ENCODE peak calls at places on chromosomes 13 and 19, in five cellular contexts. One of them, this sample, is unnamed.

GRCh38 chr19:47109541-47110375 is 3.8 kb downstream of the ZC3H4 start:
- DNase-seq in body of pancreas: no peak
- DNase-seq in activated B cell treated with CpG ODN at 0.5 μM for 24 hours: no peak
- DNase-seq in adrenal gland: no peak
- DNase-seq in CD4-positive, alpha-beta T cell: no peak
- DNase-seq in this sample: no peak

GRCh38 chr19:47124937-47125668 is 5.5 kb upstream of the SAE1 start:
- DNase-seq in body of pancreas: peak
- DNase-seq in activated B cell treated with CpG ODN at 0.5 μM for 24 hours: no peak
- DNase-seq in adrenal gland: peak
- DNase-seq in CD4-positive, alpha-beta T cell: no peak
- DNase-seq in this sample: no peak

GRCh38 chr13:99293178-99293577 is 14.0 kb downstream of the GPR183 start:
- DNase-seq in body of pancreas: no peak
- DNase-seq in activated B cell treated with CpG ODN at 0.5 μM for 24 hours: no peak
- DNase-seq in adrenal gland: no peak
- DNase-seq in CD4-positive, alpha-beta T cell: no peak
- DNase-seq in this sample: no peak

GRCh38 chr13:85588359-85588758 is 210.9 kb downstream of the SLITRK6 start:
- DNase-seq in body of pancreas: no peak
- DNase-seq in activated B cell treated with CpG ODN at 0.5 μM for 24 hours: no peak
- DNase-seq in adrenal gland: no peak
- DNase-seq in CD4-positive, alpha-beta T cell: no peak
- DNase-seq in this sample: no peak

GRCh38 chr19:48858984-48859710 is 9.3 kb downstream of the PLEKHA4 start:
- DNase-seq in body of pancreas: peak
- DNase-seq in activated B cell treated with CpG ODN at 0.5 μM for 24 hours: peak
- DNase-seq in adrenal gland: no peak
- DNase-seq in CD4-positive, alpha-beta T cell: peak
- DNase-seq in this sample: no peak

GRCh38 chr19:34366670-34367423 is 1.9 kb downstream of the GPI start:
- DNase-seq in body of pancreas: no peak
- DNase-seq in activated B cell treated with CpG ODN at 0.5 μM for 24 hours: no peak
- DNase-seq in adrenal gland: peak
- DNase-seq in CD4-positive, alpha-beta T cell: no peak
- DNase-seq in this sample: no peak

GRCh38 chr19:6402834-6403608 is 10.1 kb upstream of the GTF2F1 start:
- DNase-seq in body of pancreas: no peak
- DNase-seq in activated B cell treated with CpG ODN at 0.5 μM for 24 hours: no peak
- DNase-seq in adrenal gland: no peak
- DNase-seq in CD4-positive, alpha-beta T cell: no peak
- DNase-seq in this sample: no peak

GRCh38 chr19:45470147-45471081 is 2.6 kb downstream of the FOSB start:
- DNase-seq in body of pancreas: no peak
- DNase-seq in activated B cell treated with CpG ODN at 0.5 μM for 24 hours: peak
- DNase-seq in adrenal gland: peak
- DNase-seq in CD4-positive, alpha-beta T cell: no peak
- DNase-seq in this sample: no peak

GRCh38 chr19:54465367-54466109 is 2.0 kb upstream of the LENG9 start:
- DNase-seq in body of pancreas: no peak
- DNase-seq in activated B cell treated with CpG ODN at 0.5 μM for 24 hours: no peak
- DNase-seq in adrenal gland: no peak
- DNase-seq in CD4-positive, alpha-beta T cell: no peak
- DNase-seq in this sample: no peak

GRCh38 chr13:95355491-95355890 is 54.2 kb upstream of the ABCC4 start:
- DNase-seq in body of pancreas: no peak
- DNase-seq in activated B cell treated with CpG ODN at 0.5 μM for 24 hours: no peak
- DNase-seq in adrenal gland: no peak
- DNase-seq in CD4-positive, alpha-beta T cell: no peak
- DNase-seq in this sample: no peak

GRCh38 chr19:53549354-53549753 is 11.4 kb downstream of the ZNF331 start:
- DNase-seq in body of pancreas: no peak
- DNase-seq in activated B cell treated with CpG ODN at 0.5 μM for 24 hours: no peak
- DNase-seq in adrenal gland: no peak
- DNase-seq in CD4-positive, alpha-beta T cell: no peak
- DNase-seq in this sample: no peak

DNA sequence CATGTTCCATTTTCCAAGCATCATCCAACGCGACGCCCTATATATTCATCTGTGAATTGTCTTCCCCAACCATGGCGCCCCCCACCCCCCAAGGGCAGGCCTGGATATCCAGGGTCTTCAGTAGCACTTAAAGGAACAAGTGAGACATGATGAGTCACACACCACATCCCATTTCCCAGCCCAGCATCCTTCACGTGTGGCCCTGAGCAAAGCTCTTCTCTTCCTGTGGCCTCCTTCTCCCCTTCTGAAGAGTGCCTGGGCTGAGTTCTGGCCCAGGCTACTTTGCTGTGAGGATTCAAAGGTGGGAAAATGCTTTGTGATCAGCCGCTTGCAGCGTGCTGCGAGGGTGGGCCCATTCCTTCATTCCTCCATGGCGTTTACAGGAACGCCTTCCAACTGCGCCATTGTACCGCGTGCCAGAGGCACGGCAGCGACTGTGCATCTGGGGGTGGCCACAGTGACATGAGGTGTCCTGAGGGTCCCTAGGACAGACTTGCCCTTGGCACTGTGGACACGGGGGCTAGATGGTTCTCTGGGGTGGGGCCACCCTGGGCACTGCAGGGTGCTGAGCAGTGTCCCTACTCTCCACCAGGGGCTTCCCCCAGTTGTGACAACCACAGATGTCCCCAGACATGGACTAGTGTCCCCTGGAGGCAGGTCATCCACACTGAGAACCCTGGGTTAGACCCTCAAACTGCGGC is 11.7 kb downstream of the PLIN4 start:
- DNase-seq in body of pancreas: no peak
- DNase-seq in activated B cell treated with CpG ODN at 0.5 μM for 24 hours: no peak
- DNase-seq in adrenal gland: no peak
- DNase-seq in CD4-positive, alpha-beta T cell: no peak
- DNase-seq in this sample: no peak
- TF ChIP-seq CTCF in body of pancreas: no peak
- TF ChIP-seq CTCF in activated B cell treated with CpG ODN at 0.5 μM for 24 hours: no peak
- TF ChIP-seq CTCF in adrenal gland: no peak
- TF ChIP-seq CTCF in CD4-positive, alpha-beta T cell: no peak
- TF ChIP-seq CTCF in this sample: no peak

GRCh38 chr13:40152145-40152544 is 496.7 kb downstream of the COG6 start:
- DNase-seq in body of pancreas: peak
- DNase-seq in activated B cell treated with CpG ODN at 0.5 μM for 24 hours: no peak
- DNase-seq in adrenal gland: peak
- DNase-seq in CD4-positive, alpha-beta T cell: no peak
- DNase-seq in this sample: no peak
- TF ChIP-seq CTCF in body of pancreas: peak
- TF ChIP-seq CTCF in activated B cell treated with CpG ODN at 0.5 μM for 24 hours: no peak
- TF ChIP-seq CTCF in adrenal gland: no peak
- TF ChIP-seq CTCF in CD4-positive, alpha-beta T cell: no peak
- TF ChIP-seq CTCF in this sample: no peak

DNA sequence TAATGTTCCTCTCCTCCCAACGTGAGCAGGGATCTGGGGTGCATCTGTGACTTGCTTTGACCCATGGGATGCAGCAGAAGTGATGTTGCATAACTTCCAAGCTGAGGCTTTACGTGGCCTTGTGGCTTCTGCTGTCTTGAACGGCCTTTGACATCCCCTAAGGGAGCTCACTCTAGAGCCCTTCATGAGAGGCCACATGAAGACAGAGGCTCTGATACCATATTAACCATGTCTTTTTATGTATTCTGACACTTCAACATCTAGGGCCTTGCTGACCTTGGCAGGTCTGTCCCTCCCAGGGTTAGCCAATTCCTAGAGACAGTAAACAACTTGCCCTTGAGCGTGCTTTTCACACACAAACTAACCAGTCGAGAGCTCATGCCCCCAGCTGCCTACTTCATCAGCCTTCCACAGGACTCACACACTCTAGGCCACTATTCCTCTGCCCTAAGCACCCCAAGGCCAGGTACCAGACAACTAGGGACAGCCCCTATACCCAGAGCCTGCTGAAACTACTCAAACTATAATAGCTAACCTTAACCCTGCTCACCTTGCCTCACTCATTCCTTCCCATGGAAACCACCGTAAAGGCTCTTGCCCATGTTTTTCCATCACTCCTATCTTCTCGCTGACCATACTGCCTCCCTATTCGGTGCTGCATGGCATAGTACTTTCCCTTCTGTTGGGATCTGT is 45.4 kb downstream of the CCDC70 start:
- DNase-seq in body of pancreas: no peak
- DNase-seq in activated B cell treated with CpG ODN at 0.5 μM for 24 hours: no peak
- DNase-seq in adrenal gland: peak
- DNase-seq in CD4-positive, alpha-beta T cell: no peak
- DNase-seq in this sample: no peak
- TF ChIP-seq CTCF in body of pancreas: no peak
- TF ChIP-seq CTCF in activated B cell treated with CpG ODN at 0.5 μM for 24 hours: no peak
- TF ChIP-seq CTCF in adrenal gland: no peak
- TF ChIP-seq CTCF in CD4-positive, alpha-beta T cell: no peak
- TF ChIP-seq CTCF in this sample: no peak

GRCh38 chr13:27665761-27666160 is 44.1 kb downstream of the POLR1D start:
- DNase-seq in body of pancreas: no peak
- DNase-seq in activated B cell treated with CpG ODN at 0.5 μM for 24 hours: no peak
- DNase-seq in adrenal gland: no peak
- DNase-seq in CD4-positive, alpha-beta T cell: no peak
- DNase-seq in this sample: no peak

GRCh38 chr13:27663947-27664346 is 42.3 kb downstream of the POLR1D start:
- DNase-seq in body of pancreas: no peak
- DNase-seq in activated B cell treated with CpG ODN at 0.5 μM for 24 hours: no peak
- DNase-seq in adrenal gland: no peak
- DNase-seq in CD4-positive, alpha-beta T cell: no peak
- DNase-seq in this sample: no peak

GRCh38 chr13:27662738-27663470 is 41.2 kb downstream of the POLR1D start:
- DNase-seq in body of pancreas: no peak
- DNase-seq in activated B cell treated with CpG ODN at 0.5 μM for 24 hours: no peak
- DNase-seq in adrenal gland: no peak
- DNase-seq in CD4-positive, alpha-beta T cell: no peak
- DNase-seq in this sample: no peak

GRCh38 chr13:27666951-27667350 is 45.3 kb downstream of the POLR1D start:
- DNase-seq in body of pancreas: no peak
- DNase-seq in activated B cell treated with CpG ODN at 0.5 μM for 24 hours: no peak
- DNase-seq in adrenal gland: no peak
- DNase-seq in CD4-positive, alpha-beta T cell: no peak
- DNase-seq in this sample: no peak

GRCh38 chr13:27665333-27665732 is 43.6 kb downstream of the POLR1D start:
- DNase-seq in body of pancreas: no peak
- DNase-seq in activated B cell treated with CpG ODN at 0.5 μM for 24 hours: no peak
- DNase-seq in adrenal gland: no peak
- DNase-seq in CD4-positive, alpha-beta T cell: no peak
- DNase-seq in this sample: no peak
- TF ChIP-seq CTCF in body of pancreas: no peak
- TF ChIP-seq CTCF in activated B cell treated with CpG ODN at 0.5 μM for 24 hours: no peak
- TF ChIP-seq CTCF in adrenal gland: no peak
- TF ChIP-seq CTCF in CD4-positive, alpha-beta T cell: no peak
- TF ChIP-seq CTCF in this sample: no peak

GRCh38 chr13:51590966-51591627 is 6.8 kb downstream of the WDFY2 start:
- DNase-seq in body of pancreas: peak
- DNase-seq in activated B cell treated with CpG ODN at 0.5 μM for 24 hours: no peak
- DNase-seq in adrenal gland: peak
- DNase-seq in CD4-positive, alpha-beta T cell: no peak
- DNase-seq in this sample: no peak
- TF ChIP-seq CTCF in body of pancreas: no peak
- TF ChIP-seq CTCF in activated B cell treated with CpG ODN at 0.5 μM for 24 hours: no peak
- TF ChIP-seq CTCF in adrenal gland: no peak
- TF ChIP-seq CTCF in CD4-positive, alpha-beta T cell: no peak
- TF ChIP-seq CTCF in this sample: no peak

GRCh38 chr19:40221858-40222619 is 3.9 kb upstream of the TTC9B start:
- DNase-seq in body of pancreas: peak
- DNase-seq in activated B cell treated with CpG ODN at 0.5 μM for 24 hours: peak
- DNase-seq in adrenal gland: peak
- DNase-seq in CD4-positive, alpha-beta T cell: peak
- DNase-seq in this sample: no peak
- TF ChIP-seq CTCF in body of pancreas: peak
- TF ChIP-seq CTCF in activated B cell treated with CpG ODN at 0.5 μM for 24 hours: no peak
- TF ChIP-seq CTCF in adrenal gland: peak
- TF ChIP-seq CTCF in CD4-positive, alpha-beta T cell: peak
- TF ChIP-seq CTCF in this sample: peak

DNA sequence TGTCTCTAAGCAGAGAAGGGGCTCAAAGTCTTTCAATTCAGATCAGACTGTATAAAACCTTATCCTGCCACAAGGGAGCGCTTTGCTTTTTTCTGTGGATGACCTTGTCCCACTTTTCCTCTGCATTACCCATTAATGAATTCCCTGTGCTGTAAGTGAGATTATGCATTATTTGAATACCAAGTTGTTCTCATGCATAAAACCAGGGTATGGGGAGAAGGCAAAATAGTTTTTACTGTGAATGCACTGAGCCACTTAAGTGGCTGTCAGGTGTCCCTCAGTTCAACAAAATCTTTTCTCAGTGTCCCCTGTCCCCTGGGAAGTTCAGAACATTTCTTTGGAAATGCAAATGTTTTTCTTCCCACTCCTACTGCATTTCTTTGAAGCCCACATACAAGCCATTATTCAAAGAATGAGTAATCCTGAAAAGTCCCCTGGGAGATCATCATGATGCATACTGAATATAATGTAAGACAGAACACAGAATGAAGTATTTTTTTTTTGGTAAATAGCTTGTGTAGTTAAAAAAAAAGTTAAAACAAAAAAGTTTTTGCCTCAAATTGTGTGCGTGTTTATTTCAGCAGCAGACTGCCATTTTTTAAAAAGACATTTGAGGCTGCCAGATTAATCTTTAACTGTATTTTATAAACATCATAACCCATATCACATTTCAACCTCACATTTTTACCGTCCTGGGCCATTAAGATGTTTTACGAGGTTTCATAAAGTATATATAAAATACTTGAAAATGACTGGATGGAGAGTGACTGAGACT is 506.7 kb upstream of the PCDH9 start:
- DNase-seq in body of pancreas: no peak
- DNase-seq in activated B cell treated with CpG ODN at 0.5 μM for 24 hours: no peak
- DNase-seq in adrenal gland: peak
- DNase-seq in CD4-positive, alpha-beta T cell: no peak
- DNase-seq in this sample: no peak
- TF ChIP-seq CTCF in body of pancreas: no peak
- TF ChIP-seq CTCF in activated B cell treated with CpG ODN at 0.5 μM for 24 hours: no peak
- TF ChIP-seq CTCF in adrenal gland: no peak
- TF ChIP-seq CTCF in CD4-positive, alpha-beta T cell: no peak
- TF ChIP-seq CTCF in this sample: peak

GRCh38 chr13:36154567-36155231 is 23.5 kb upstream of the DCLK1 start:
- DNase-seq in body of pancreas: no peak
- DNase-seq in activated B cell treated with CpG ODN at 0.5 μM for 24 hours: no peak
- DNase-seq in adrenal gland: no peak
- DNase-seq in CD4-positive, alpha-beta T cell: no peak
- DNase-seq in this sample: peak

GRCh38 chr13:36146513-36147276 is 15.5 kb upstream of the DCLK1 start:
- DNase-seq in body of pancreas: no peak
- DNase-seq in activated B cell treated with CpG ODN at 0.5 μM for 24 hours: no peak
- DNase-seq in adrenal gland: no peak
- DNase-seq in CD4-positive, alpha-beta T cell: no peak
- DNase-seq in this sample: no peak

GRCh38 chr13:36157475-36157874 is 26.3 kb upstream of the DCLK1 start:
- DNase-seq in body of pancreas: no peak
- DNase-seq in activated B cell treated with CpG ODN at 0.5 μM for 24 hours: no peak
- DNase-seq in adrenal gland: no peak
- DNase-seq in CD4-positive, alpha-beta T cell: no peak
- DNase-seq in this sample: no peak

GRCh38 chr13:36148436-36148835 is 17.3 kb upstream of the DCLK1 start:
- DNase-seq in body of pancreas: no peak
- DNase-seq in activated B cell treated with CpG ODN at 0.5 μM for 24 hours: no peak
- DNase-seq in adrenal gland: no peak
- DNase-seq in CD4-positive, alpha-beta T cell: no peak
- DNase-seq in this sample: no peak

DNA sequence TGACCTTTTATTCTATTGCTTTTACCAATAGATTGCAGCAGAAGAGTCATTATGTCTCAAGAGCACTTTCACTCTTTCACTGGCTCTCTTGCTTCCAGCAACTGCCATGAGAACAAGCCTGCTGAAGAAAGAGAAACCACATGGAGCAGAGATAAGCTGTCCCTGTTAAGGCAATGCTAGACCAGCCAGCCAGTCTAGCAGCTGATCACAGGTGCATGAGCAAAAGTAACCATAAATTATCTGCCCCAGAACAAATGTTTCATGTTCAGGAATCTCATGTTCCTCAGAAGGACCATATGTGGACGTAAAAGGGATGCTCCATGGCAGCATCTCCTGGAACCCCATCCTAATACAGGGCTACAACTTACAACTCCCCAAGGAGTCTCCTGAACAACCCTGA is 20.4 kb upstream of the DCLK1 start:
- DNase-seq in body of pancreas: no peak
- DNase-seq in activated B cell treated with CpG ODN at 0.5 μM for 24 hours: no peak
- DNase-seq in adrenal gland: no peak
- DNase-seq in CD4-positive, alpha-beta T cell: no peak
- DNase-seq in this sample: no peak
- TF ChIP-seq CTCF in body of pancreas: no peak
- TF ChIP-seq CTCF in activated B cell treated with CpG ODN at 0.5 μM for 24 hours: no peak
- TF ChIP-seq CTCF in adrenal gland: no peak
- TF ChIP-seq CTCF in CD4-positive, alpha-beta T cell: no peak
- TF ChIP-seq CTCF in this sample: no peak

This sample was measured in mesothelial cell of epicardium.